ENCODE peak calls at places on chromosomes 4 and X, in seven cellular contexts. Q is HS-5, L is M059J, T is anterior cingulate cortex, X is activated T-cell treated with anti-CD3 and anti-CD28 coated beads for 24 hours, J is T-helper 2 cell, I is ureter. O is an unnamed sample.

GRCh38 chr4:146292508-146292907 is 78.2 kb downstream of the REELD1 start:
- DNase-seq in Q (no peak), L (no peak), T (no peak), X (no peak), J (no peak), I (no peak), O (no peak)

GRCh38 chr4:4284827-4285618 is 4.9 kb downstream of the LYAR start:
- DNase-seq in Q (no peak), L (peak), T (no peak), X (no peak), J (no peak), I (no peak), O (no peak)

GRCh38 chrX:150568320-150569154 is at the start of gene MTM1:
- DNase-seq in Q (peak), L (peak), T (peak), X (peak), J (peak), I (peak), O (peak)

GRCh38 chr4:22500128-22500611 is 15.7 kb downstream of the ADGRA3 start:
- DNase-seq in Q (no peak), L (peak), T (no peak), X (no peak), J (no peak), I (no peak), O (no peak)

GRCh38 chr4:4334798-4335520 is 44.9 kb downstream of the ZBTB49 start:
- DNase-seq in Q (peak), L (peak), T (peak), X (peak), J (peak), I (peak), O (no peak)

GRCh38 chr4:19807505-19807904 is 444.2 kb upstream of the SLIT2 start:
- DNase-seq in Q (peak), L (peak), T (no peak), X (no peak), J (no peak), I (no peak), O (peak)

GRCh38 chr4:38364383-38364963 is 299.5 kb upstream of the KLF3 start:
- DNase-seq in Q (no peak), L (no peak), T (no peak), X (no peak), J (no peak), I (no peak), O (no peak)

GRCh38 chr4:148376151-148376550 is 66.1 kb downstream of the NR3C2 start:
- DNase-seq in Q (peak), L (peak), T (peak), X (no peak), J (no peak), I (peak), O (no peak)

GRCh38 chr4:187664011-187664410 is 331.6 kb upstream of the ZFP42 start:
- DNase-seq in Q (no peak), L (no peak), T (no peak), X (no peak), J (no peak), I (no peak), O (no peak)

GRCh38 chr4:23706972-23707676 is 182.7 kb downstream of the PPARGC1A start:
- DNase-seq in Q (no peak), L (no peak), T (no peak), X (no peak), J (no peak), I (no peak), O (no peak)